ENCODE peak calls at places on chromosome 18, in ten cellular contexts. One of them, this sample, is unnamed. For H3K4me1 and H3K27me3, the result is how much of the 10 kb centered on the place peaks cover.

GRCh38 chr18:45792551-45793294 is 32.8 kb upstream of the SIGLEC15 start:
- DNase-seq in H9: no peak
- DNase-seq in uterus: no peak
- DNase-seq in aorta: no peak
- DNase-seq in ascending aorta: no peak
- DNase-seq in right lobe of liver: no peak
- DNase-seq in CD8-positive, alpha-beta memory T cell: no peak
- DNase-seq in tibial artery: no peak
- DNase-seq in SK-N-SH: no peak
- DNase-seq in neural progenitor cell: no peak
- DNase-seq in this sample: no peak

GRCh38 chr18:40911041-40911440 is 1044.0 kb upstream of the PIK3C3 start:
- DNase-seq in H9: no peak
- DNase-seq in uterus: no peak
- DNase-seq in aorta: no peak
- DNase-seq in ascending aorta: no peak
- DNase-seq in right lobe of liver: no peak
- DNase-seq in CD8-positive, alpha-beta memory T cell: no peak
- DNase-seq in tibial artery: no peak
- DNase-seq in SK-N-SH: no peak
- DNase-seq in neural progenitor cell: no peak
- DNase-seq in this sample: no peak

GRCh38 chr18:23967321-23968089 is 47.0 kb upstream of the TTC39C start:
- DNase-seq in H9: no peak
- DNase-seq in uterus: no peak
- DNase-seq in aorta: no peak
- DNase-seq in ascending aorta: no peak
- DNase-seq in right lobe of liver: no peak
- DNase-seq in CD8-positive, alpha-beta memory T cell: peak
- DNase-seq in tibial artery: no peak
- DNase-seq in SK-N-SH: no peak
- DNase-seq in neural progenitor cell: no peak
- DNase-seq in this sample: no peak

GRCh38 chr18:39350916-39351315 is 1785.3 kb upstream of the CELF4 start:
- DNase-seq in H9: no peak
- DNase-seq in uterus: no peak
- DNase-seq in aorta: no peak
- DNase-seq in ascending aorta: no peak
- DNase-seq in right lobe of liver: no peak
- DNase-seq in CD8-positive, alpha-beta memory T cell: no peak
- DNase-seq in tibial artery: no peak
- DNase-seq in SK-N-SH: no peak
- DNase-seq in neural progenitor cell: no peak
- DNase-seq in this sample: no peak

GRCh38 chr18:8471373-8471772 is 137.9 kb upstream of the RAB12 start:
- DNase-seq in H9: no peak
- DNase-seq in uterus: no peak
- DNase-seq in aorta: no peak
- DNase-seq in ascending aorta: no peak
- DNase-seq in right lobe of liver: no peak
- DNase-seq in CD8-positive, alpha-beta memory T cell: no peak
- DNase-seq in tibial artery: no peak
- DNase-seq in SK-N-SH: no peak
- DNase-seq in neural progenitor cell: no peak
- DNase-seq in this sample: no peak

GRCh38 chr18:55988537-55988936 is 400.5 kb upstream of the TCF4 start:
- DNase-seq in H9: no peak
- DNase-seq in uterus: no peak
- DNase-seq in aorta: no peak
- DNase-seq in ascending aorta: no peak
- DNase-seq in right lobe of liver: no peak
- DNase-seq in CD8-positive, alpha-beta memory T cell: no peak
- DNase-seq in tibial artery: no peak
- DNase-seq in SK-N-SH: no peak
- DNase-seq in neural progenitor cell: no peak
- DNase-seq in this sample: no peak

GRCh38 chr18:57249896-57250295 is 102.5 kb upstream of the ST8SIA3 start:
- DNase-seq in H9: no peak
- DNase-seq in uterus: no peak
- DNase-seq in aorta: no peak
- DNase-seq in ascending aorta: no peak
- DNase-seq in right lobe of liver: no peak
- DNase-seq in CD8-positive, alpha-beta memory T cell: no peak
- DNase-seq in tibial artery: no peak
- DNase-seq in SK-N-SH: no peak
- DNase-seq in neural progenitor cell: no peak
- DNase-seq in this sample: no peak

GRCh38 chr18:3451989-3452749 is 2.2 kb downstream of the TGIF1 start:
- DNase-seq in H9: no peak
- DNase-seq in uterus: peak
- DNase-seq in aorta: peak
- DNase-seq in ascending aorta: peak
- DNase-seq in right lobe of liver: peak
- DNase-seq in CD8-positive, alpha-beta memory T cell: peak
- DNase-seq in tibial artery: peak
- DNase-seq in SK-N-SH: peak
- DNase-seq in neural progenitor cell: peak
- DNase-seq in this sample: peak

GRCh38 chr18:1353025-1353424 is 448.4 kb downstream of the ADCYAP1 start:
- DNase-seq in H9: no peak
- DNase-seq in uterus: no peak
- DNase-seq in aorta: no peak
- DNase-seq in ascending aorta: no peak
- DNase-seq in right lobe of liver: no peak
- DNase-seq in CD8-positive, alpha-beta memory T cell: no peak
- DNase-seq in tibial artery: no peak
- DNase-seq in SK-N-SH: no peak
- DNase-seq in neural progenitor cell: no peak
- DNase-seq in this sample: no peak

GRCh38 chr18:7596133-7596532 is 29.0 kb downstream of the PTPRM start:
- DNase-seq in H9: no peak
- DNase-seq in uterus: no peak
- DNase-seq in aorta: no peak
- DNase-seq in ascending aorta: no peak
- DNase-seq in right lobe of liver: no peak
- DNase-seq in CD8-positive, alpha-beta memory T cell: no peak
- DNase-seq in tibial artery: no peak
- DNase-seq in SK-N-SH: no peak
- DNase-seq in neural progenitor cell: no peak
- DNase-seq in this sample: no peak

GRCh38 chr18:11027862-11028261 is 121.5 kb downstream of the PIEZO2 start:
- DNase-seq in H9: no peak
- DNase-seq in uterus: no peak
- DNase-seq in aorta: no peak
- DNase-seq in ascending aorta: no peak
- DNase-seq in right lobe of liver: no peak
- DNase-seq in CD8-positive, alpha-beta memory T cell: no peak
- DNase-seq in tibial artery: no peak
- DNase-seq in SK-N-SH: no peak
- DNase-seq in neural progenitor cell: no peak
- DNase-seq in this sample: no peak

GRCh38 chr18:69588301-69588700 is 187.6 kb downstream of the DOK6 start:
- DNase-seq in H9: no peak
- DNase-seq in uterus: no peak
- DNase-seq in aorta: no peak
- DNase-seq in ascending aorta: no peak
- DNase-seq in right lobe of liver: no peak
- DNase-seq in CD8-positive, alpha-beta memory T cell: no peak
- DNase-seq in tibial artery: no peak
- DNase-seq in SK-N-SH: no peak
- DNase-seq in neural progenitor cell: no peak
- DNase-seq in this sample: no peak

GRCh38 chr18:11020454-11020853 is 128.9 kb downstream of the PIEZO2 start:
- DNase-seq in H9: no peak
- DNase-seq in uterus: no peak
- DNase-seq in aorta: no peak
- DNase-seq in ascending aorta: no peak
- DNase-seq in right lobe of liver: no peak
- DNase-seq in CD8-positive, alpha-beta memory T cell: no peak
- DNase-seq in tibial artery: no peak
- DNase-seq in SK-N-SH: no peak
- DNase-seq in neural progenitor cell: peak
- DNase-seq in this sample: no peak

GRCh38 chr18:46252754-46253153 is 148.6 kb downstream of the HAUS1 start:
- DNase-seq in H9: no peak
- DNase-seq in uterus: no peak
- DNase-seq in aorta: no peak
- DNase-seq in ascending aorta: no peak
- DNase-seq in right lobe of liver: no peak
- DNase-seq in CD8-positive, alpha-beta memory T cell: no peak
- DNase-seq in tibial artery: no peak
- DNase-seq in SK-N-SH: no peak
- DNase-seq in neural progenitor cell: no peak
- DNase-seq in this sample: no peak

GRCh38 chr18:31511098-31511497 is 13.1 kb downstream of the DSG2 start:
- DNase-seq in H9: no peak
- DNase-seq in uterus: no peak
- DNase-seq in aorta: no peak
- DNase-seq in ascending aorta: no peak
- DNase-seq in right lobe of liver: no peak
- DNase-seq in CD8-positive, alpha-beta memory T cell: no peak
- DNase-seq in tibial artery: no peak
- DNase-seq in SK-N-SH: no peak
- DNase-seq in neural progenitor cell: no peak
- DNase-seq in this sample: no peak

GRCh38 chr18:31506024-31506742 is 8.2 kb downstream of the DSG2 start:
- DNase-seq in H9: no peak
- DNase-seq in uterus: no peak
- DNase-seq in aorta: no peak
- DNase-seq in ascending aorta: no peak
- DNase-seq in right lobe of liver: no peak
- DNase-seq in CD8-positive, alpha-beta memory T cell: no peak
- DNase-seq in tibial artery: no peak
- DNase-seq in SK-N-SH: no peak
- DNase-seq in neural progenitor cell: no peak
- DNase-seq in this sample: no peak

GRCh38 chr18:31510319-31510718 is 12.3 kb downstream of the DSG2 start:
- DNase-seq in H9: no peak
- DNase-seq in uterus: no peak
- DNase-seq in aorta: no peak
- DNase-seq in ascending aorta: no peak
- DNase-seq in right lobe of liver: no peak
- DNase-seq in CD8-positive, alpha-beta memory T cell: no peak
- DNase-seq in tibial artery: no peak
- DNase-seq in SK-N-SH: no peak
- DNase-seq in neural progenitor cell: no peak
- DNase-seq in this sample: no peak

GRCh38 chr18:31509571-31509970 is 11.6 kb downstream of the DSG2 start:
- DNase-seq in H9: no peak
- DNase-seq in uterus: no peak
- DNase-seq in aorta: no peak
- DNase-seq in ascending aorta: no peak
- DNase-seq in right lobe of liver: no peak
- DNase-seq in CD8-positive, alpha-beta memory T cell: no peak
- DNase-seq in tibial artery: no peak
- DNase-seq in SK-N-SH: no peak
- DNase-seq in neural progenitor cell: no peak
- DNase-seq in this sample: no peak

GRCh38 chr18:31508781-31509180 is 10.8 kb downstream of the DSG2 start:
- DNase-seq in H9: no peak
- DNase-seq in uterus: no peak
- DNase-seq in aorta: no peak
- DNase-seq in ascending aorta: no peak
- DNase-seq in right lobe of liver: no peak
- DNase-seq in CD8-positive, alpha-beta memory T cell: no peak
- DNase-seq in tibial artery: no peak
- DNase-seq in SK-N-SH: no peak
- DNase-seq in neural progenitor cell: no peak
- DNase-seq in this sample: no peak
- H3K4me1 ChIP-seq in H9: under half
- H3K4me1 ChIP-seq in uterus: under half
- H3K4me1 ChIP-seq in aorta: under half
- H3K4me1 ChIP-seq in ascending aorta: under half
- H3K4me1 ChIP-seq in right lobe of liver: under half
- H3K4me1 ChIP-seq in CD8-positive, alpha-beta memory T cell: under half
- H3K4me1 ChIP-seq in tibial artery: under half
- H3K4me1 ChIP-seq in SK-N-SH: under half
- H3K4me1 ChIP-seq in neural progenitor cell: under half
- H3K4me1 ChIP-seq in this sample: under half

DNA sequence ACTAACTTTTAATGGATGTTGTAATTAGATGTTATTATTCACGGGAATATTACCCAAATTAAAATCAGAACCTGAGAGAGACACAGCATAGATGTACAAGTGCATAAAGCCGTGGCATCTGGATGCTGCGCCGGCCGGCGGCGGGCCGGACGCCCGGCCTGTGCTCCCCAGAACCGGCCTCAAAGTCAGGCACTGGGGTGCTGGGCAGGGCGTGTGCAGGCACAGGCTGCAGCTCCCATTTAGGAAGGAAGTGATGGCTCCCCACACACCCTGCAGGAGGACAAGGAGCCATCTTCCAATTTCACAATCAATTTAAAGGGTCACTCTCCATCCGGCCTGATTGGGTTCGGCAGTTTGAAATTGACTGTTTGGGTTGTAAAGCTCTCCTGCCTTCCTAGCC is 367.7 kb upstream of the SALL3 start:
- DNase-seq in H9: peak
- DNase-seq in uterus: no peak
- DNase-seq in aorta: no peak
- DNase-seq in ascending aorta: no peak
- DNase-seq in right lobe of liver: no peak
- DNase-seq in CD8-positive, alpha-beta memory T cell: no peak
- DNase-seq in tibial artery: no peak
- DNase-seq in SK-N-SH: no peak
- DNase-seq in neural progenitor cell: no peak
- DNase-seq in this sample: no peak
- H3K27ac ChIP-seq in H9: no peak
- H3K27ac ChIP-seq in uterus: no peak
- H3K27ac ChIP-seq in aorta: no peak
- H3K27ac ChIP-seq in ascending aorta: no peak
- H3K27ac ChIP-seq in right lobe of liver: no peak
- H3K27ac ChIP-seq in CD8-positive, alpha-beta memory T cell: no peak
- H3K27ac ChIP-seq in tibial artery: no peak
- H3K27ac ChIP-seq in SK-N-SH: no peak
- H3K27ac ChIP-seq in neural progenitor cell: no peak
- H3K27ac ChIP-seq in this sample: no peak

GRCh38 chr18:37394610-37394965 is 171.0 kb downstream of the CELF4 start:
- DNase-seq in H9: no peak
- DNase-seq in uterus: no peak
- DNase-seq in aorta: no peak
- DNase-seq in ascending aorta: no peak
- DNase-seq in right lobe of liver: no peak
- DNase-seq in CD8-positive, alpha-beta memory T cell: no peak
- DNase-seq in tibial artery: no peak
- DNase-seq in SK-N-SH: no peak
- DNase-seq in neural progenitor cell: no peak
- DNase-seq in this sample: no peak
- H3K27me3 ChIP-seq in H9: under half
- H3K27me3 ChIP-seq in uterus: under half
- H3K27me3 ChIP-seq in aorta: under half
- H3K27me3 ChIP-seq in ascending aorta: under half
- H3K27me3 ChIP-seq in right lobe of liver: under half
- H3K27me3 ChIP-seq in CD8-positive, alpha-beta memory T cell: under half
- H3K27me3 ChIP-seq in tibial artery: under half
- H3K27me3 ChIP-seq in SK-N-SH: under half
- H3K27me3 ChIP-seq in neural progenitor cell: under half
- H3K27me3 ChIP-seq in this sample: under half

DNA sequence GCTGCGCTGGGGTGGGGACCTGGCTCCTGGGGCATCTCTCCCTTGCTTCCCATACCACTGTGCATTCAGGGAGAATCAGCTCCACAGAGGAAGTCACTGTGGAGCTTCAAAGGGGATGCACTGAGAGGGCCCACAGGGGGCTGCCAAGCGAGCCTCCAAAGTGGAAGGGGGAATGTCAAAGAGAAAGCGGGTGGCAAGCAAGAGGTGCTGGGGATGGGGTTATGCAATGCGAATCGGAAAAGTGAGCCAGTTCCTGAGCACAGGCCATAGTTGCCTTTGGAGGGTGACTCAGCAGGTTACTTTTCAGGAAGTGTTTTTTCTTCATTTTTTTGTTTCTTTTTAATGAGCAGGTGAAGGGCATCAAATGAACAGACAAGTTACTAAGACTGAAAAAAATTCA is 17.6 kb downstream of the PMAIP1 start:
- DNase-seq in H9: no peak
- DNase-seq in uterus: no peak
- DNase-seq in aorta: no peak
- DNase-seq in ascending aorta: no peak
- DNase-seq in right lobe of liver: peak
- DNase-seq in CD8-positive, alpha-beta memory T cell: no peak
- DNase-seq in tibial artery: no peak
- DNase-seq in SK-N-SH: no peak
- DNase-seq in neural progenitor cell: no peak
- DNase-seq in this sample: no peak
- H3K4me1 ChIP-seq in H9: under half
- H3K4me1 ChIP-seq in uterus: under half
- H3K4me1 ChIP-seq in aorta: under half
- H3K4me1 ChIP-seq in ascending aorta: under half
- H3K4me1 ChIP-seq in right lobe of liver: under half
- H3K4me1 ChIP-seq in CD8-positive, alpha-beta memory T cell: under half
- H3K4me1 ChIP-seq in tibial artery: under half
- H3K4me1 ChIP-seq in SK-N-SH: under half
- H3K4me1 ChIP-seq in neural progenitor cell: under half
- H3K4me1 ChIP-seq in this sample: under half

This sample was measured in upper lobe of right lung.